ENCODE peak calls at places on chromosomes 6 and 20, in seven cellular contexts. M, I, J, W, G, V and T are unnamed samples.

GRCh38 chr6:38518511-38519304 is 121.0 kb downstream of the BTBD9 start:
- DNase-seq in M (no peak), I (no peak), J (no peak), W (no peak), G (no peak), V (no peak), T (no peak)

GRCh38 chr20:10263385-10264165 is 44.9 kb downstream of the SNAP25 start:
- DNase-seq in M (peak; percentile 38), I (no peak), J (no peak), W (no peak), G (no peak), V (no peak), T (peak; percentile 19)

GRCh38 chr20:10586296-10586695 is 87.5 kb downstream of the JAG1 start:
- DNase-seq in M (no peak), I (no peak), J (no peak), W (no peak), G (no peak), V (no peak), T (no peak)

GRCh38 chr6:116764557-116764960 is 960 bp downstream of the FAM162B start:
- DNase-seq in M (peak; percentile 6), I (no peak), J (peak; percentile 51), W (no peak), G (no peak), V (no peak), T (no peak)

GRCh38 chr20:59696476-59696875 is 92.1 kb downstream of the PHACTR3 start:
- DNase-seq in M (no peak), I (no peak), J (no peak), W (no peak), G (no peak), V (no peak), T (no peak)

GRCh38 chr6:106087548-106088325 is 1.6 kb downstream of the PRDM1 start:
- DNase-seq in M (peak; percentile 77), I (peak; percentile 59), J (peak; percentile 74), W (peak; percentile 88), G (no peak), V (no peak), T (peak; percentile 57)

GRCh38 chr6:52050051-52050405 is 37.4 kb downstream of the PKHD1 start:
- DNase-seq in M (no peak), I (no peak), J (no peak), W (no peak), G (no peak), V (no peak), T (no peak)

GRCh38 chr6:38909020-38909730 is 139.4 kb upstream of the GLP1R start:
- DNase-seq in M (no peak), I (no peak), J (no peak), W (no peak), G (no peak), V (no peak), T (no peak)

GRCh38 chr20:59265298-59265697 is 35.1 kb upstream of the EDN3 start:
- DNase-seq in M (no peak), I (no peak), J (no peak), W (no peak), G (no peak), V (no peak), T (no peak)